ENCODE peak calls at places on chromosome 11, in four cellular contexts. J is hepatocyte, R is PC-3, O is HCT116. F is an unnamed sample. For H3K9me3, the result is how much of the 10 kb centered on the place peaks cover.

GRCh38 chr11:63915961-63916836 is 765 bp downstream of the RCOR2 start:
- DNase-seq in R (peak), O (no peak), J (peak), F (peak)

GRCh38 chr11:92854952-92855351 is 114.5 kb upstream of the MTNR1B start:
- DNase-seq in R (no peak), O (no peak), J (no peak), F (no peak)

GRCh38 chr11:65496304-65497140 is 2.3 kb upstream of the MALAT1 start:
- DNase-seq in R (no peak), O (no peak), J (peak), F (no peak)

GRCh38 chr11:8757047-8757446 is 74.5 kb downstream of the RPL27A start:
- DNase-seq in O (no peak), R (peak), J (peak), F (no peak)

GRCh38 chr11:96658436-96658835 is 268.6 kb downstream of the JRKL start:
- DNase-seq in O (no peak), R (no peak), J (no peak), F (no peak)

GRCh38 chr11:69374110-69374981 is 80.4 kb downstream of the MYEOV start:
- DNase-seq in J (no peak), O (no peak), R (no peak), F (peak)

GRCh38 chr11:6695377-6695776 is 12.2 kb upstream of the MRPL17 start:
- DNase-seq in R (no peak), J (no peak), O (no peak), F (no peak)

GRCh38 chr11:76652989-76653673 is 17.4 kb downstream of the LRRC32 start:
- DNase-seq in O (no peak), J (no peak), R (no peak), F (no peak)

GRCh38 chr11:81658722-81659121 is 1074.9 kb downstream of the FAM181B start:
- DNase-seq in R (peak), O (no peak), J (peak), F (peak)

GRCh38 chr11:117780456-117780855 is 16.6 kb downstream of the DSCAML1 start:
- DNase-seq in O (no peak), J (no peak), R (no peak), F (no peak)

GRCh38 chr11:68137833-68138232 is 16.6 kb upstream of the CHKA start:
- DNase-seq in J (peak), O (no peak), R (no peak), F (no peak)

GRCh38 chr11:123461164-123461563 is 31.1 kb downstream of the GRAMD1B start:
- DNase-seq in R (no peak), J (no peak), O (no peak), F (no peak)

GRCh38 chr11:67545280-67545679 is 22.0 kb upstream of the CABP2 start:
- DNase-seq in J (no peak), R (no peak), O (no peak), F (no peak)

GRCh38 chr11:78916759-78917158 is 342.1 kb upstream of the NARS2 start:
- DNase-seq in O (no peak), R (peak), J (no peak), F (no peak)

GRCh38 chr11:108496643-108497256 is 1.4 kb downstream of the POGLUT3 start:
- DNase-seq in O (no peak), J (peak), R (peak), F (no peak)

DNA sequence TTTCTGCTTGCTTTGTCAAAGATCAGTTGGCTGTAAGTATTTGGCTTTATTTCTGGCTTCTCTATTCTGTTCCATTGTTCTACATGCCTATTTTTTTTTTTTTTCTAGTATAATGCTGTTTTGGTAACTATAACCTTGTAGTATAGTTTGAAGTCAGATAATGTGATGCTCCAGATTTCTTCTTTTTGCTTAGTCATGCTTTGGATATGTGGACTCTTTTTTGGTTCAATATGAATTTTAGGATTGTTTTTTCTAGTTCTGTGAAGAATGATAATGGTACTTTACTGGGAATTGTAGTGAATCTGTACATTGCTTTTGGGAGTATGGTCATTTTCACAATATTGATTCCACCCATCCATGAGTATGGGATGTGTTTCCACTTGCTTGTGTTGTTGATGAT is 37.9 kb upstream of the ARHGAP20 start:
- DNase-seq in J (no peak), O (no peak), R (no peak), F (no peak)
- H3K9me3 ChIP-seq in J (under half), O (under half), R (under half), F (under half)

GRCh38 chr11:124799384-124800225 is 601 bp downstream of the MSANTD2 start:
- DNase-seq in O (no peak), R (peak), J (peak), F (peak)
- TF ChIP-seq CTCF in O (no peak), R (no peak), J (no peak), F (peak)

GRCh38 chr11:21588754-21589153 is 604.1 kb upstream of the ANO5 start:
- DNase-seq in O (no peak), R (no peak), J (no peak), F (no peak)
- TF ChIP-seq EZH2phosphoT487 in O (no peak), R (no peak), J (no peak), F (no peak)

DNA sequence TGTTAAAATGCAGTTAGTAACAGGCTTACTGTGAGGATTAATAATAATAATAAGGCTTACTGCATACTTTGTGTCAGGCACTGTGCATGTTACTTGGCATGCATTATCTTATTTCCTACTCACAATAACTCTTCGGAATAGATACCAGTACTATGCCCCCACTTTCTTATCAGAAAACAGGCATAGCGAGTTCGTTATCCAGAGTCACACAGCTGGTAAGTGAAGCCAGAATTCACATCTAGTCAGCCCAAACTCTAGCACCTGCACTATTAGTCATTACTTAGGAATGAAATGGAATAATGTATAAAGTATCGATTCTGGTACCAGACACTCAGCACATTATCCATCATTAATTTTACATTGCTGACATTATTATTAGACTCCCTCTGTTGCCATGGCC is 155.7 kb upstream of the BLID start:
- DNase-seq in O (no peak), J (no peak), R (no peak), F (no peak)
- H3K9me3 ChIP-seq in O (under half), J (under half), R (under half), F (under half)

DNA sequence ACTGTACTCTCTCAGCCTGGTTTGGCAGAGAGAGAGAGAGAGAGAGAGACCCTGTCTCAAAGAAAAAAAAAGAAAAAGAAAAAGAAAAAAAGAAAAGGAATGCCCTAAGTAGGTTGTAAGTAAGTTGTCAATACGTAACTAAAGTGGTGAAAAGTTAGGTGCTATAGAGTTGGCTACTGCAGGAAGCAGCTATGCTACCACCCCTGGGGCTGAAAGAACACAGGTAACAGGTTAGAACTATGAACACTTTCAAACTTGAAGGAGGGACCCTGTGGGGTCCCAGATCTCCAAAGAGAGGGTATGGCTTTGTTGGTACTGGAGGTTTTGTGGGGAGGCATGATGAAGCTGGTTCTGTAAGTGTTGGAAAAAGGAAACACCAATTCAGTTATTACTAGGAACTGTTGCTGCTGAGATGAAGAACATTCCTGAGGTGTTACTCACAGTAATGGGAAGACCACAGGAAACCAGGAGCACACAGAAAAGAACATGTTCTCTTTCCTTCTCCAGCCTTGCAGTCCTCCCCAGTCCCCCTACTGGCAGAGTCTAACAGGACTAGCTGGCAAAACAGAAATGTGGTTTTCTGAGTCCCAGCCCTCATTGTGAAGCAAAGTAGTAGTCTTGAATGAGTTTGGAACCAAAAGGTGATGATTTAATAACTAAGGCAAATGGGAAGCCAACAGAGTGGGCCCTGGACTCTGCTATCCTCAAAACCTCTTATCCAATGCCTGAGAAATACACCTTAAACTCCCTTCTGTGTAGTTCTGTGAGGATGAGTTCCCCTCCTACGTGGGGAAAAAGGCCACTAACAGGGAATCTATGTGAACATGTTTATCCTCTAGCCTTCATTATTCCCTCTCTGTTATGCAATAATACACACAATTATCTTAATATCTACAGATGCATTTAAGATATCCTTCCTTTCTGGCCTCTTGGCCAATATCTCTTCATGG is 427.0 kb upstream of the DDI1 start:
- DNase-seq in J (peak), O (peak), R (peak), F (no peak)
- TF ChIP-seq CTCF in J (peak), O (peak), R (peak), F (peak)

DNA sequence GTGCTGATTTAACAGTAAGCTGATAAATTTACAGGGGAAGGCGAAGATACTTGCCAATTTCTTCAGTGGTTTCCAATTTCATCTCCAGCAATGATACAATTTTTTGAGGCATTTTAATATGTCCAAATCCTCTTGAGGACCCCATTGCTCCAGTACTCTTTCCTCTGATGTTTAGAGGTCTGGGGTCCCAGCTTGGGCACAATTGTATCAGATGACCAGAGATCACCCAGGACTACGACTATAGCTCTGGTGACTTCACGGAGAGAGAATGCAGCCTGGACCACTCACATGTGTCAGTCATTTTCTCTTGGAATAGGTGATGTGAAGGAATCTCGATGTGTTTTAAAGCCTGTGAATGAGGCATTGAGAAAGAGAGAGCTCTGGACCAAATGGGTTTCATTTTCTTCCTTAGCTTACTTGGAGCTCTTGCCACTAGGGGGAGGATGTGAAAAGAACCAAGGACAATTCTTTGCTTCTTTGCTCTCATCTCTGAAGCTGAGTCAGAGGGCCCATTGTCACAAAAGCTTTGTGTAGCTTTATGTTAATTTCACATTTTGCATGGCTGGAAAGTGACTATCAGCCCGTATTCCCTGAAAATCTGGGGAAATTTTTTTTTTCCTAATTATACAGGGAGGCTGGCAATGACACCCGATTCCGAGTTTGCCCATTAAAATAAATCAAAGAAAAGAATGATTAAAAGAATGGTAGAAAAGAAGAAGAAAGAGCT is 6.7 kb upstream of the CCDC90B start:
- DNase-seq in J (peak), R (peak), O (peak), F (peak)
- TF ChIP-seq EZH2phosphoT487 in J (no peak), R (no peak), O (no peak), F (no peak)

F was measured in OCI-LY7.